ENCODE peak calls at places on chromosomes 5 and 9, in eight cellular contexts. D is HCT116, O is colonic mucosa, U is fibroblast of lung, I is neural progenitor cell, E is mesendoderm, R is SK-N-SH, G is GM23248. P is an unnamed sample.

GRCh38 chr9:22790329-22790728 is 343.7 kb downstream of the DMRTA1 start:
- DNase-seq in D (no peak), O (no peak), U (no peak), I (no peak), E (no peak), R (no peak), G (peak; percentile 1), P (no peak)

GRCh38 chr5:42587056-42587723 is 164.0 kb downstream of the GHR start:
- DNase-seq in D (no peak), O (no peak), U (no peak), I (no peak), E (no peak), R (no peak), G (no peak), P (no peak)

GRCh38 chr9:124420991-124421543 is 5.8 kb upstream of the PSMB7 start:
- DNase-seq in D (no peak), O (no peak), U (no peak), I (no peak), E (peak; percentile 47), R (no peak), G (peak; percentile 23), P (no peak)

GRCh38 chr5:110562189-110562588 is 164.3 kb downstream of the TMEM232 start:
- DNase-seq in D (no peak), O (no peak), U (no peak), I (no peak), E (no peak), R (no peak), G (no peak), P (no peak)

GRCh38 chr5:96668725-96669124 is 6.5 kb downstream of the CAST start:
- DNase-seq in D (no peak), O (peak; percentile 77), U (no peak), I (no peak), E (peak; percentile 43), R (no peak), G (no peak), P (no peak)

GRCh38 chr5:132044207-132044606 is 16.2 kb upstream of the IL3 start:
- DNase-seq in D (no peak), O (no peak), U (no peak), I (no peak), E (no peak), R (no peak), G (no peak), P (no peak)

GRCh38 chr5:157463621-157464407 is 3.8 kb downstream of the NIPAL4 start:
- DNase-seq in D (peak; percentile 50), O (no peak), U (peak; percentile 22), I (no peak), E (no peak), R (no peak), G (peak; percentile 70), P (peak; percentile 87)

GRCh38 chr9:127936347-127936852 is 1.3 kb downstream of the DPM2 start:
- DNase-seq in D (no peak), O (no peak), U (no peak), I (no peak), E (no peak), R (no peak), G (no peak), P (no peak)

GRCh38 chr9:98010450-98010849 is 27.3 kb downstream of the ANP32B start:
- DNase-seq in D (no peak), O (peak; percentile 32), U (peak; percentile 29), I (peak; percentile 33), E (peak; percentile 59), R (peak; percentile 21), G (peak; percentile 69), P (no peak)

GRCh38 chr5:67648201-67648671 is 451.6 kb upstream of the CD180 start:
- DNase-seq in D (no peak), O (peak; percentile 40), U (peak; percentile 53), I (no peak), E (no peak), R (no peak), G (peak; percentile 63), P (no peak)

GRCh38 chr9:82247318-82247717 is 258.7 kb downstream of the SPATA31D1 start:
- DNase-seq in D (no peak), O (no peak), U (no peak), I (no peak), E (peak; percentile 25), R (no peak), G (no peak), P (no peak)

GRCh38 chr5:139297439-139298133 is 4.0 kb downstream of the MATR3 start:
- DNase-seq in D (no peak), O (no peak), U (no peak), I (no peak), E (no peak), R (no peak), G (no peak), P (no peak)

GRCh38 chr5:139301766-139302499 is 8.4 kb downstream of the MATR3 start:
- DNase-seq in D (no peak), O (no peak), U (no peak), I (no peak), E (no peak), R (no peak), G (peak; percentile 21), P (no peak)

GRCh38 chr5:139296862-139297326 is 3.4 kb downstream of the MATR3 start:
- DNase-seq in D (no peak), O (no peak), U (no peak), I (peak; percentile 28), E (no peak), R (no peak), G (no peak), P (no peak)

GRCh38 chr5:139298242-139298641 is 4.7 kb downstream of the MATR3 start:
- DNase-seq in D (no peak), O (no peak), U (no peak), I (no peak), E (no peak), R (no peak), G (no peak), P (no peak)

DNA sequence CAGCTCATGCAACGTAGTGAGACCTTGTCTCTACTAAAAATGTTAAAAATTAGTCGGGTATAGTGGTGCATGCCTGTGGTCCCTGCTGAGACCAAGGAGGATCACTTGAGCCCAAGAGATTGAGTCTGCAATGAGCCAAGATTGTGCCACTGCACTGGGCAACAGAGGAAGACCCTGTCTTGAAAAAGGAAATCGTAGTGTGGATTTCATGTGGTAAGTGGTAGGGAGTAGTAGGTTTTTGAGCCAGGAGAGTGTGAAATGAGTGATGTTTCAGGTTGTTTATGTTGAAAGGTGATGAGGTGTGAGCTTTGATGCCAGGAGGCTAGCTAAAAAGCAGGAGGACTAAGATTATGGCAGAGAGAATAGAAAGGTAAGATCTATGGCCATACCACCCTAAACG is 5.9 kb downstream of the MATR3 start:
- DNase-seq in D (no peak), O (no peak), U (no peak), I (no peak), E (no peak), R (no peak), G (no peak), P (no peak)
- H3K4me1 ChIP-seq in D (peaks cover 53% of the 10 kb centered on the region), O (peaks cover 18% of the 10 kb centered on the region), U (peaks cover 5% of the 10 kb centered on the region), I (peaks cover 51% of the 10 kb centered on the region), E (peaks cover 7% of the 10 kb centered on the region), R (peaks cover 10% of the 10 kb centered on the region), G (peaks cover 41% of the 10 kb centered on the region), P (peaks cover 17% of the 10 kb centered on the region)

GRCh38 chr5:85334-85995 is 6.5 kb upstream of the PLEKHG4B start:
- DNase-seq in D (no peak), O (no peak), U (no peak), I (no peak), E (no peak), R (no peak), G (no peak), P (no peak)

GRCh38 chr5:82092-82491 is 9.9 kb upstream of the PLEKHG4B start:
- DNase-seq in D (no peak), O (no peak), U (no peak), I (peak; percentile 93), E (peak; percentile 92), R (no peak), G (no peak), P (no peak)

GRCh38 chr5:82570-82969 is 9.4 kb upstream of the PLEKHG4B start:
- DNase-seq in D (no peak), O (no peak), U (peak; percentile 4), I (peak; percentile 52), E (peak; percentile 28), R (no peak), G (no peak), P (no peak)

GRCh38 chr5:81391-82021 is 10.5 kb upstream of the PLEKHG4B start:
- DNase-seq in D (no peak), O (no peak), U (no peak), I (peak; percentile 50), E (no peak), R (no peak), G (no peak), P (no peak)

DNA sequence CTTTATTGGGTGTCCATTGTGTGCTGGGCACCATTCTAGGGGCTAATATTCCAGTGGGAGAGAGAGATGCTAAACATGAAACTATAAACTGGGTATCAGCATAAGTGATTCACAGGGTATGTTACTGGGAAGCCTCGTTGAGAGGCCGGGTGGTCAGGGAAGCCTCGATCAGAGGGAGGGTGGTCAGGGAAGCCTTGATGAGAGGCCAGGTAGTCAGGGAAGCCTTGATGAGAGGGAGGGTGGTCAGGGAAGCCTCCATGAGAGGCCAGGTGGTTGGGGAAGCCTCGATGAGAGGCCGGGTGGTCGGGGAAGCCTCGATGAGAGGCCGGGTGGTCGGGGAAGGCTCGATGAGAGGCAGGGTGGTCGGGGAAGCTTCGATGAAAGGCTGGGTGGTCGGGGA is 8.9 kb upstream of the PLEKHG4B start:
- DNase-seq in D (no peak), O (no peak), U (no peak), I (no peak), E (no peak), R (no peak), G (no peak), P (no peak)
- H3K9ac ChIP-seq in D (no peak overlapping the region), O (no peak overlapping the region), U (no peak overlapping the region), I (no peak overlapping the region), E (no peak overlapping the region), R (no peak overlapping the region), G (no peak overlapping the region), P (no peak overlapping the region)

DNA sequence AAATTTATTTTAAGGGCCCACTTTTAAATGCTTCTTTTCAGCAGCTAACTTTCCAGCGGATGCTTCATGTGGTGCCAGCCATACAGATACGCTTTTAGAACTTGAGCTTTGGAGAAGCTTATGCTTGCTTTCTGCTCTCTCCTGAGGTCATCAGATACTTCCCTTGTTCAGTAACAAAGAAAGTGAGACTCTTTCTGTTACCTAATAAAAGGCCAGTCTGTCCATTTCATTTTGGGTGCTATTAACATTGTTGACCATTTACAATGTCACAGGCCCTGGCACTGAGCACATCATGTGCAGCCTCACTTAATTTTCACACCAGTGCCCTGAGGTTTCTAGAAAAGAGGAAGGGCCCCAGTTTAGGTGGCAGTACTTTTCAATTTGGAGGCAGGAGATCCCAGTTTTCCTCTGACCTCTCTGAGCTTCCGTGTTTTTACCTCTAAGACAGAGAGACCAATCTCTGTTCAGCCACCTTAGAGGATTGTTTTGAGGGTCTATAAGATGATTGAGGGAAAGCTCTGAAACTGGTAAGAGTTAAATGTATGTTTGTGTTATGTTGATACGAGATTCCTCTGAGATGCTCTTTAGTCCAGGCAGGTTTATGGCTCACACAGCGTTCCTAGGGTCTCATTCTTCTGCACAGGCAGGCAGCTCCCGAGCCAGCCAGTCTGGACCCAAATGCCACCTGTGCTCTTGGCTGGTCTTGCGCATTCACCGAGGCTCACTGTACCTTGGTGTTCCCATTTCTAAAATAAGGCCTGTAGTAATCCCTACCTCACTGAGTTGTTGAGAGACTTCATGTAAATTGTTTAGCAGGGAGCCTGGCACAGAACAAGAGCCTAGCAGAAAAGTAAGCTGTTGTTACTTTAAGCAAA is 4.4 kb downstream of the ABL1 start:
- DNase-seq in D (no peak), O (no peak), U (no peak), I (no peak), E (no peak), R (no peak), G (peak; percentile 48), P (no peak)
- H3K27ac ChIP-seq in D (no peak overlapping the region), O (peak overlapping the region; percentile 4), U (peak overlapping the region; percentile 63), I (no peak overlapping the region), E (no peak overlapping the region), R (no peak overlapping the region), G (peak overlapping the region; percentile 96), P (no peak overlapping the region)

GRCh38 chr5:138949223-138949574 is 74.1 kb upstream of the LRRTM2 start:
- DNase-seq in D (no peak), O (no peak), U (no peak), I (no peak), E (no peak), R (no peak), G (no peak), P (no peak)
- H3K4me1 ChIP-seq in D (no peaks in the 10 kb centered on the region), O (peaks cover 11% of the 10 kb centered on the region), U (peaks cover 14% of the 10 kb centered on the region), I (peaks cover 55% of the 10 kb centered on the region), E (no peaks in the 10 kb centered on the region), R (peaks cover 16% of the 10 kb centered on the region), G (peaks cover 11% of the 10 kb centered on the region), P (peaks cover 15% of the 10 kb centered on the region)